ENCODE peak calls at places on chromosomes 16 and 17, in seven cellular contexts. V is cardiac muscle cell, A is heart right ventricle, D is neural progenitor cell, G is H1, L is heart left ventricle, N is foreskin keratinocyte. H is an unnamed sample.

GRCh38 chr17:57639381-57639780 is 105.7 kb downstream of the CCDC182 start:
- DNase-seq in D (no peak), A (no peak), G (no peak), V (no peak), N (no peak), L (no peak), H (no peak)

GRCh38 chr17:73397278-73397826 is 85.6 kb upstream of the CDC42EP4 start:
- DNase-seq in L (no peak), D (no peak), G (no peak), A (no peak), V (no peak), N (no peak), H (no peak)

GRCh38 chr16:84103678-84104077 is 13.1 kb downstream of the MBTPS1 start:
- DNase-seq in L (no peak), G (no peak), A (no peak), N (no peak), D (no peak), V (no peak), H (peak)

GRCh38 chr16:974001-974601 is 3.3 kb upstream of the LMF1 start:
- DNase-seq in L (no peak), D (no peak), G (no peak), V (no peak), A (no peak), N (no peak), H (no peak)

GRCh38 chr16:28897826-28898225 is 19.5 kb downstream of the ATP2A1 start:
- DNase-seq in G (no peak), L (no peak), N (no peak), A (no peak), D (no peak), V (no peak), H (no peak)

GRCh38 chr16:84976644-84977400 is 34.5 kb downstream of the ZDHHC7 start:
- DNase-seq in V (no peak), L (peak), N (no peak), A (peak), G (no peak), D (no peak), H (peak)

GRCh38 chr17:841313-841712 is 59.2 kb downstream of the MRM3 start:
- DNase-seq in L (no peak), A (no peak), N (no peak), V (no peak), D (no peak), G (no peak), H (no peak)

GRCh38 chr17:79005063-79005861 is 4.3 kb downstream of the CANT1 start:
- DNase-seq in L (no peak), V (no peak), G (no peak), N (no peak), D (no peak), A (no peak), H (peak)

GRCh38 chr16:2154533-2155090 is 970 bp upstream of the TRAF7 start:
- DNase-seq in V (no peak), N (no peak), A (no peak), D (no peak), L (no peak), G (no peak), H (peak)

GRCh38 chr17:34386343-34386924 is 23.4 kb upstream of the CCL1 start:
- DNase-seq in V (no peak), G (no peak), A (no peak), L (no peak), D (no peak), N (no peak), H (no peak)
- H3K27ac ChIP-seq in V (no peak), G (no peak), A (no peak), L (no peak), D (no peak), N (no peak), H (no peak)

GRCh38 chr16:56919099-56919800 is 12.7 kb upstream of the HERPUD1 start:
- DNase-seq in G (no peak), N (peak), L (no peak), A (no peak), V (no peak), D (no peak), H (no peak)
- TF ChIP-seq CTCF in G (no peak), N (no peak), L (no peak), A (no peak), V (no peak), D (no peak), H (no peak)

GRCh38 chr17:61218438-61218837 is 181.2 kb upstream of the TBX2 start:
- DNase-seq in N (no peak), D (no peak), A (no peak), L (no peak), G (no peak), V (peak), H (no peak)
- H3K27ac ChIP-seq in N (no peak), D (no peak), A (no peak), L (no peak), G (no peak), V (no peak), H (no peak)

DNA sequence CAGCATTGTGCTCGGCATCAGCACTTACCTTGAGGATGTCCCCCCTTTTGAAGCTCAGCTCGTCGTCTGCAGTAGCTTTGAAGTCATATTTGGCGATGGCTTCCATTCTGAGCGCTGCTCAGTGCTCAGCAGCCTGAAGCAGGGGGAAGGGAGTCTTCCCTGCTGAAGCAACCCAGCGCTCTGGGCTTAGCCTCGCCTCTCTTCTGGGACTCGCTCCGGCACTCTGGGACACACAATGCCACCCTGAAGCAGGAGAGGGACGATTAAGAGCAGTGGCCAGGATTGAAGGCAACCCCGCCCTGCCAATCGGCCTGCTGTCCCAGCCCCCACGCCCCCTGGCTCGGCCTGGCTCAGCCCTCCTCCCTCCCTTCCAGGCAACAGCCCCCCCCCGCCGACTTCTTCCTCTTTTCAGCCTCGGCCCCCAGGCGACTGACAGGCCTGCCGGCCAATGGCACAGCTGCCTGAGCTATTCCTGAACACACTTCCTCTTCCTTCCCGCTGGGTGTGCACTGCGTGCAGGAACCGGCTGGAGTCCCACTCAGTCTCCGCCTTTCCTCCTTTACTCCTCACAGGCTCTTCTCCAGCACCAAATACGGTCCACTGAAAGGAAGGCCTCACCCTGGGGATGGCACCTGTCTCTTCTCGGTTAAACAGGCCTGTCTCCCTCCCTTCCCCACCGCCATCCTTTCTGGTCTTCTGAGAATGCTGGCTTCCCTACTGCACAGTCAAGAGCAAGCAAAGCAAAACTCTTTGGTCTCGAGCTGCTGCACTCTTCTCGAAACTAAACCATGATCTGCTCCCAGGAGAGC is 11.8 kb downstream of the GRB2 start:
- DNase-seq in N (peak), G (peak), L (peak), A (peak), D (peak), V (peak), H (peak)
- TF ChIP-seq CTCF in N (peak), G (no peak), L (peak), A (no peak), D (no peak), V (no peak), H (no peak)

GRCh38 chr17:55577011-55577586 is 65.8 kb upstream of the SMIM36 start:
- DNase-seq in A (peak), V (peak), D (no peak), L (peak), G (no peak), N (no peak), H (peak)

GRCh38 chr17:55576237-55576998 is 65.2 kb upstream of the SMIM36 start:
- DNase-seq in D (no peak), L (no peak), N (peak), V (peak), G (no peak), A (no peak), H (no peak)

GRCh38 chr17:55572599-55572998 is 61.3 kb upstream of the SMIM36 start:
- DNase-seq in L (no peak), V (no peak), A (no peak), G (no peak), N (no peak), D (no peak), H (no peak)

GRCh38 chr17:55577687-55578086 is 66.4 kb upstream of the SMIM36 start:
- DNase-seq in V (no peak), L (peak), A (peak), D (no peak), G (no peak), N (no peak), H (no peak)

GRCh38 chr17:55575058-55575606 is 63.9 kb upstream of the SMIM36 start:
- DNase-seq in A (no peak), D (no peak), G (no peak), N (no peak), V (no peak), L (no peak), H (no peak)
- H3K27ac ChIP-seq in A (no peak), D (no peak), G (no peak), N (no peak), V (no peak), L (no peak), H (no peak)

DNA sequence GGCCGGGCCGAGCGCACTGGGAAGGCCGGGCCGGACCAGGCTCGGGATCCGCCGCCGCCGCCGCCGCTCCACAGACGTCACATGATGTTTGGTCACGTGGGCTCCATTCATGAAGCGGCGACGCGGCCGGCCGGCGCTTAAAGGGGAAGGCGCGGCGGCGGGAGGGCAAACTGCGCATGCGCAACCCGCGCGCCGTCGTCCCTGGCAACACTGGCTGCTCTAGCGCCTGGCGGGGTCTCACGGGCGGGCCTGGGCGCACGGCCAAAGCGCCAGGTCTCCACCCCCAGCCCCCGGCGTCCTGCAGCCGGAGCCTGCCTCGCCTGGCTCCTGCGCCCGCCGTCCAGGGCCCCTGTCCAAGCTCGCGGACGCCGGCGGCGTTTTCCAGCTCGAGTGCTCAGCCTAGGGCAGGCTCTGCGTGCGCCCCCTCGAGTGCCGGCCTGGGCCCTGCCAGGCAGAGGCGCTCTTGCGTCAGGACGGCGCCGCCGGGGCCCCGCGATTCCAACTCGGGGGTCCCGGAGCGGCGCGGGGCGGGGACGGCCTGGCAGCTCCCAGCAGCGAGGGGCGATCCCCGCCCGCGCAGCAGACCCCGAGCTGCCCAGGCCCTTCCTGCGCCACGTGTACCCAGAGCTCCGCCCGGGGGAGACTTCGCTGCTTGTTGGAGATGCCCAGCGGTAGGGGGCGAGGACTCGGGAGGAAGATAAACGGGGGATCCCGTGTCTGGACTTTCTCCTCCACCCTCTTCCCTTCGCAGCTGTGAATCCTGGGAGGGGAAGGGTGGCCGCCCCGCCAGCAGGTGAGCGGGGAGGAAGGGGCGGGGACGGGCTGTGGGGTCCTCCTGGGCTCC is at the start of gene MAFG:
- DNase-seq in L (peak), G (peak), N (peak), D (peak), V (peak), A (peak), H (peak)
- TF ChIP-seq CTCF in L (peak), G (peak), N (peak), D (peak), V (peak), A (peak), H (no peak)

GRCh38 chr17:8976638-8977037 is 11.1 kb upstream of the PIK3R5 start:
- DNase-seq in D (no peak), G (no peak), V (no peak), L (no peak), N (no peak), A (no peak), H (no peak)
- H3K27ac ChIP-seq in D (no peak), G (no peak), V (no peak), L (no peak), N (no peak), A (no peak), H (no peak)

GRCh38 chr16:27171584-27171983 is 31.7 kb upstream of the KDM8 start:
- DNase-seq in A (no peak), G (no peak), V (no peak), L (no peak), N (no peak), D (no peak), H (no peak)

GRCh38 chr16:27174798-27175197 is 28.5 kb upstream of the KDM8 start:
- DNase-seq in N (peak), V (peak), A (no peak), D (no peak), L (no peak), G (no peak), H (no peak)

GRCh38 chr16:27168790-27169189 is 34.5 kb upstream of the KDM8 start:
- DNase-seq in G (no peak), A (no peak), V (no peak), D (no peak), N (no peak), L (no peak), H (no peak)

GRCh38 chr16:27174007-27174406 is 29.3 kb upstream of the KDM8 start:
- DNase-seq in A (no peak), N (no peak), V (no peak), G (no peak), L (no peak), D (no peak), H (no peak)

GRCh38 chr16:27169511-27170071 is 33.7 kb upstream of the KDM8 start:
- DNase-seq in V (peak), N (peak), G (no peak), D (peak), A (no peak), L (no peak), H (peak)
- TF ChIP-seq CTCF in V (peak), N (peak), G (peak), D (peak), A (no peak), L (peak), H (no peak)

H was measured in colonic mucosa.